ENCODE peak calls at places on chromosomes 1 and 21, in four cellular contexts. T is stimulated activated CD8-positive, alpha-beta memory T cell treated with anti-CD3 and anti-CD28 coated beads, Interleukin-7, amount 100 ng/mL, for 24 hours; N is foreskin fibroblast; A is COR-L47. W is an unnamed sample.

GRCh38 chr1:209318302-209319056 is 265.0 kb upstream of the CAMK1G start:
- DNase-seq in T (no peak), N (peak; percentile 16), A (no peak), W (no peak)

GRCh38 chr1:17502326-17502778 is 37.1 kb upstream of the ARHGEF10L start:
- DNase-seq in T (peak; percentile 15), N (peak; percentile 81), A (peak; percentile 44), W (peak; percentile 93)

GRCh38 chr1:200739499-200740290 is 1.0 kb downstream of the CAMSAP2 start:
- DNase-seq in T (no peak), N (peak; percentile 83), A (no peak), W (no peak)

GRCh38 chr1:213135572-213135971 is 84.5 kb downstream of the RPS6KC1 start:
- DNase-seq in T (no peak), N (peak; percentile 29), A (no peak), W (no peak)

GRCh38 chr1:21933397-21934248 is 3.5 kb downstream of the HSPG2 start:
- DNase-seq in T (no peak), N (no peak), A (peak; percentile 84), W (peak; percentile 69)

GRCh38 chr1:9196129-9197040 is 38.2 kb upstream of the H6PD start:
- DNase-seq in T (peak; percentile 42), N (peak; percentile 75), A (peak; percentile 30), W (peak; percentile 67)

GRCh38 chr1:48462716-48463285 is 9.2 kb downstream of the SPATA6 start:
- DNase-seq in T (no peak), N (no peak), A (no peak), W (no peak)

GRCh38 chr1:24932284-24932683 is 2.2 kb upstream of the RUNX3 start:
- DNase-seq in T (no peak), N (no peak), A (no peak), W (no peak)

GRCh38 chr1:218620956-218621355 is 275.8 kb downstream of the TGFB2 start:
- DNase-seq in T (no peak), N (no peak), A (no peak), W (no peak)

GRCh38 chr1:89536555-89537393 is 12.1 kb downstream of the LRRC8B start:
- DNase-seq in T (no peak), N (no peak), A (no peak), W (no peak)

GRCh38 chr1:41494351-41495170 is 10.1 kb upstream of the EDN2 start:
- DNase-seq in T (no peak), N (no peak), A (no peak), W (no peak)

GRCh38 chr1:205515781-205516253 is 11.3 kb downstream of the CDK18 start:
- DNase-seq in T (no peak), N (no peak), A (no peak), W (no peak)

GRCh38 chr1:109640285-109640865 is 15.5 kb upstream of the GSTM4 start:
- DNase-seq in T (peak; percentile 94), N (no peak), A (peak; percentile 53), W (peak; percentile 67)

GRCh38 chr1:175254190-175254589 is 61.6 kb upstream of the KIAA0040 start:
- DNase-seq in T (no peak), N (no peak), A (no peak), W (no peak)

GRCh38 chr1:40257313-40257687 is 736 bp upstream of the ZMPSTE24 start:
- DNase-seq in T (peak; percentile 1), N (no peak), A (peak; percentile 46), W (peak; percentile 77)

GRCh38 chr1:62407398-62408009 is 29.3 kb upstream of the USP1 start:
- DNase-seq in T (no peak), N (peak; percentile 21), A (peak; percentile 37), W (peak; percentile 81)

GRCh38 chr1:20603473-20604464 is 14.9 kb downstream of the CDA start:
- DNase-seq in T (no peak), N (peak; percentile 94), A (no peak), W (no peak)

GRCh38 chr21:16211339-16212303 is 481.8 kb downstream of the USP25 start:
- DNase-seq in T (no peak), N (peak; percentile 31), A (no peak), W (no peak)

GRCh38 chr1:51282605-51283004 is 46.5 kb downstream of the RNF11 start:
- DNase-seq in T (no peak), N (no peak), A (no peak), W (no peak)

GRCh38 chr1:224106568-224107281 is 7.2 kb upstream of the FBXO28 start:
- DNase-seq in T (no peak), N (peak; percentile 59), A (peak; percentile 44), W (peak; percentile 42)

GRCh38 chr1:25647106-25647505 is 30.5 kb downstream of the MAN1C1 start:
- DNase-seq in T (no peak), N (no peak), A (no peak), W (no peak)

GRCh38 chr21:41141031-41141457 is 26.9 kb upstream of the BACE2 start:
- DNase-seq in T (no peak), N (no peak), A (no peak), W (no peak)

GRCh38 chr1:188669715-188670114 is 1807.9 kb downstream of the BRINP3 start:
- DNase-seq in T (no peak), N (peak; percentile 14), A (peak; percentile 28), W (no peak)

GRCh38 chr1:203555046-203555445 is 61.1 kb downstream of the OPTC start:
- DNase-seq in T (no peak), N (no peak), A (no peak), W (no peak)

GRCh38 chr21:31182231-31183129 is 144.2 kb upstream of the KRTAP19-8 start:
- DNase-seq in T (no peak), N (no peak), A (no peak), W (peak; percentile 15)

GRCh38 chr1:101567582-101568189 is 330.9 kb downstream of the S1PR1 start:
- DNase-seq in T (peak; percentile 7), N (no peak), A (peak; percentile 20), W (peak; percentile 37)

GRCh38 chr21:35217504-35218060 is 168.5 kb upstream of the RUNX1 start:
- DNase-seq in T (no peak), N (peak; percentile 91), A (no peak), W (peak; percentile 76)

GRCh38 chr1:74323937-74324473 is 88.8 kb downstream of the TNNI3K start:
- DNase-seq in T (no peak), N (no peak), A (peak; percentile 1), W (no peak)

GRCh38 chr1:230565141-230565540 is 77.1 kb upstream of the COG2 start:
- DNase-seq in T (no peak), N (no peak), A (no peak), W (no peak)

W was measured in NCI-H1417.